ENCODE peak calls at places on chromosomes 6 and 20, in eight cellular contexts. B, N, P, X, T, Z, W and M are unnamed samples.

GRCh38 chr20:33005132-33005566 is 916 bp upstream of the SUN5 start:
- DNase-seq in Z (no peak), P (no peak), W (no peak), N (no peak), X (no peak), B (no peak), T (peak; percentile 39), M (no peak)

GRCh38 chr20:34574426-34574825 is 15.9 kb downstream of the MAP1LC3A start:
- DNase-seq in B (no peak), W (no peak), P (no peak), X (no peak), Z (no peak), T (no peak), N (no peak), M (no peak)

GRCh38 chr6:34795836-34796425 is 4.0 kb downstream of the BLTP3A start:
- DNase-seq in T (no peak), Z (no peak), N (no peak), B (no peak), X (no peak), W (no peak), P (no peak), M (peak; percentile 57)

GRCh38 chr20:2624190-2624589 is 28.2 kb upstream of the NOP56 start:
- DNase-seq in N (no peak), W (no peak), T (no peak), X (no peak), P (no peak), Z (no peak), B (no peak), M (no peak)

GRCh38 chr20:37880726-37881591 is 22.0 kb upstream of the VSTM2L start:
- DNase-seq in X (peak; percentile 86), N (no peak), Z (peak; percentile 53), W (no peak), P (no peak), T (no peak), B (peak; percentile 99), M (no peak)

GRCh38 chr6:104771258-104771832 is 88.4 kb downstream of the HACE1 start:
- DNase-seq in X (no peak), B (no peak), N (no peak), P (no peak), T (peak; percentile 48), Z (no peak), W (peak; percentile 6), M (no peak)

GRCh38 chr20:53642196-53643030 is 48.8 kb upstream of the ZNF217 start:
- DNase-seq in P (peak; percentile 25), N (peak; percentile 69), T (peak; percentile 62), W (no peak), X (peak; percentile 38), B (peak; percentile 21), Z (peak; percentile 59), M (peak; percentile 56)

GRCh38 chr6:100482698-100483097 is 18.0 kb upstream of the SIM1 start:
- DNase-seq in X (no peak), P (no peak), Z (no peak), T (no peak), B (no peak), N (no peak), W (no peak), M (no peak)

GRCh38 chr6:35050988-35051330 is 90.2 kb downstream of the TCP11 start:
- DNase-seq in N (no peak), X (no peak), B (no peak), W (no peak), P (no peak), T (no peak), Z (peak; percentile 65), M (no peak)

GRCh38 chr6:143678980-143679379 is 1.2 kb downstream of the PHACTR2 start:
- DNase-seq in P (no peak), T (peak; percentile 13), W (no peak), Z (no peak), N (no peak), X (no peak), B (no peak), M (no peak)

GRCh38 chr20:57329608-57330221 is at the start of gene SPO11:
- DNase-seq in B (peak; percentile 19), X (no peak), P (no peak), Z (no peak), W (no peak), T (no peak), N (no peak), M (no peak)

GRCh38 chr6:170289108-170289931 is 1.6 kb downstream of the DLL1 start:
- DNase-seq in W (no peak), N (no peak), P (no peak), Z (peak; percentile 19), B (no peak), X (no peak), T (peak; percentile 37), M (no peak)

GRCh38 chr6:96659084-96659845 is 96.3 kb downstream of the FHL5 start:
- DNase-seq in B (no peak), P (no peak), T (no peak), X (no peak), W (no peak), Z (no peak), N (no peak), M (no peak)

GRCh38 chr6:107644513-107644912 is 154.6 kb downstream of the SOBP start:
- DNase-seq in X (no peak), W (no peak), Z (no peak), P (no peak), N (no peak), T (no peak), B (no peak), M (no peak)

GRCh38 chr6:159953091-159953581 is 15.7 kb upstream of the IGF2R start:
- DNase-seq in N (no peak), W (no peak), X (peak; percentile 63), B (no peak), T (no peak), Z (peak; percentile 78), P (no peak), M (no peak)

GRCh38 chr6:158605266-158605878 is 39.2 kb downstream of the DYNLT1 start:
- DNase-seq in X (peak; percentile 65), P (peak; percentile 29), N (peak; percentile 22), B (peak; percentile 82), Z (peak; percentile 80), W (no peak), T (peak; percentile 44), M (peak; percentile 49)

GRCh38 chr6:125670586-125670985 is 78.8 kb upstream of the HEY2 start:
- DNase-seq in B (no peak), Z (no peak), T (no peak), W (no peak), P (no peak), X (peak; percentile 49), N (peak; percentile 1), M (no peak)

GRCh38 chr20:58605292-58606065 is 45.6 kb upstream of the STX16 start:
- DNase-seq in Z (no peak), N (no peak), P (no peak), X (no peak), T (no peak), W (no peak), B (no peak), M (no peak)

GRCh38 chr6:101597711-101598110 is 204.2 kb downstream of the GRIK2 start:
- DNase-seq in N (no peak), P (no peak), T (no peak), B (no peak), X (no peak), Z (no peak), W (no peak), M (peak; percentile 2)

GRCh38 chr6:120869397-120869796 is 464.9 kb downstream of the TBC1D32 start:
- DNase-seq in P (no peak), B (no peak), W (no peak), N (no peak), Z (no peak), T (no peak), X (no peak), M (no peak)

GRCh38 chr6:80974579-80974978 is 777.9 kb downstream of the TENT5A start:
- DNase-seq in P (no peak), B (no peak), Z (no peak), W (no peak), T (no peak), X (no peak), N (no peak), M (no peak)
- H3K4me3 ChIP-seq in P (no peak overlapping the region), B (no peak overlapping the region), Z (no peak overlapping the region), W (no peak overlapping the region), T (no peak overlapping the region), X (no peak overlapping the region), N (no peak overlapping the region), M (no peak overlapping the region)

GRCh38 chr20:62688083-62688482 is 20.6 kb upstream of the NTSR1 start:
- DNase-seq in X (no peak), N (no peak), P (no peak), Z (no peak), W (no peak), B (no peak), T (no peak), M (no peak)
- H3K36me3 ChIP-seq in X (no peaks in the 10 kb centered on the region), N (no peaks in the 10 kb centered on the region), P (no peaks in the 10 kb centered on the region), Z (no peaks in the 10 kb centered on the region), W (no peaks in the 10 kb centered on the region), B (no peaks in the 10 kb centered on the region), T (no peaks in the 10 kb centered on the region), M (no peaks in the 10 kb centered on the region)

GRCh38 chr20:47887477-47888080 is 102.3 kb upstream of the SULF2 start:
- DNase-seq in B (no peak), W (no peak), N (no peak), X (no peak), T (no peak), Z (no peak), P (no peak), M (no peak)

GRCh38 chr20:47888351-47888750 is 103.1 kb upstream of the SULF2 start:
- DNase-seq in T (no peak), W (no peak), N (no peak), P (no peak), B (no peak), Z (no peak), X (no peak), M (no peak)

GRCh38 chr20:47887064-47887463 is 101.8 kb upstream of the SULF2 start:
- DNase-seq in W (no peak), X (no peak), B (no peak), T (no peak), P (no peak), N (no peak), Z (no peak), M (no peak)

GRCh38 chr20:47885909-47886453 is 100.7 kb upstream of the SULF2 start:
- DNase-seq in N (no peak), Z (no peak), X (no peak), W (no peak), B (no peak), T (no peak), P (no peak), M (no peak)

DNA sequence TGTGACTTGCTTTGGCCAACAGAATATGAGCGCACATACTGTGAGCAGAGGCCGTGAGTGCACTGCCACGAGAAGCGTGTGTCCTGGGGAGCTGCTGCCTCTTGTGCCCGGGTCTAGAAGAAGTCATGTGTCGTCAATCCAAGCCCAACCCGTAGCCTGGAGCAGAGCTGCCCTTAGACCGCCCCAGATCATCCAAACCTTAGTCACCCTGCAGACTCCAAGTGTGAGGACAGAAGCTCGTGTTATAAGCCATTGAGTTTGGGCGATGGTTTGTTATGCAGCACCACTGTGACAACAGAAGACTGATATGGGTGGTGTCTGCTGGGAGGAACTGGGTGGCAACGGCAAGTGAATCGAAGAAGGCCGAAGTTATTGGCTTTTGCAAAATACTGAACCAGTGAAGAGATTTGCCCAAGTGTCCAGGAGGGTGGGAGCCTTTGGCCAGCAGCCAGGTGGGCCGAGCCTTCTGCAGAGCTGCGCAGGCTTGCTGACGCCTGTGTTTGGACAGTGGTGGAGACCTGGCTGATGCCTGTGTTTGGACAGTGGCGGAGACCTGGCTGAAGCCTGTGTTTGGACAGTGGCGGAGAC is 101.3 kb upstream of the SULF2 start:
- DNase-seq in W (no peak), T (no peak), P (no peak), X (no peak), N (no peak), Z (no peak), B (no peak), M (no peak)
- H3K27me3 ChIP-seq in W (peaks cover 3% of the 10 kb centered on the region), T (no peaks in the 10 kb centered on the region), P (no peaks in the 10 kb centered on the region), X (peaks cover 4% of the 10 kb centered on the region), N (no peaks in the 10 kb centered on the region), Z (no peaks in the 10 kb centered on the region), B (no peaks in the 10 kb centered on the region), M (peaks cover 9% of the 10 kb centered on the region)

GRCh38 chr6:44269168-44269920 is 906 bp upstream of the TMEM151B start:
- DNase-seq in P (no peak), T (no peak), B (no peak), W (no peak), X (no peak), Z (no peak), N (no peak), M (no peak)
- H3K4me3 ChIP-seq in P (no peak overlapping the region), T (no peak overlapping the region), B (peak overlapping the region; percentile 48), W (no peak overlapping the region), X (no peak overlapping the region), Z (no peak overlapping the region), N (no peak overlapping the region), M (no peak overlapping the region)